ENCODE peak calls at places on chromosomes 7 and 10, in six cellular contexts. T is lower leg skin, K is tibial nerve, B is esophagus squamous epithelium, C is A549, R is heart left ventricle. Z is an unnamed sample.
A peak's percentile ranks its signal among the peaks of the same experiment; 100 is the strongest.

GRCh38 chr10:79390551-79391229 is 43.4 kb downstream of the PPIF start:
- DNase-seq in T (no peak), K (no peak), B (no peak), C (no peak), R (peak; percentile 38), Z (peak; percentile 74)

GRCh38 chr10:124622866-124623536 is 121.2 kb downstream of the FAM53B start:
- DNase-seq in T (no peak), K (no peak), B (no peak), C (no peak), R (no peak), Z (no peak)

GRCh38 chr7:49418964-49419363 is 354.5 kb upstream of the VWC2 start:
- DNase-seq in T (no peak), K (no peak), B (no peak), C (no peak), R (no peak), Z (no peak)

GRCh38 chr7:99380823-99381663 is 6.5 kb downstream of the ARPC1B start:
- DNase-seq in T (peak; percentile 42), K (no peak), B (peak; percentile 55), C (no peak), R (no peak), Z (peak; percentile 94)

GRCh38 chr7:83882551-83882950 is 233.6 kb upstream of the SEMA3E start:
- DNase-seq in T (no peak), K (no peak), B (no peak), C (no peak), R (no peak), Z (no peak)

GRCh38 chr10:110985497-110986270 is 66.3 kb downstream of the SHOC2 start:
- DNase-seq in T (no peak), K (no peak), B (no peak), C (no peak), R (no peak), Z (no peak)

GRCh38 chr7:102840404-102840803 is 72.4 kb upstream of the LRRC17 start:
- DNase-seq in T (no peak), K (no peak), B (no peak), C (peak; percentile 37), R (no peak), Z (no peak)

GRCh38 chr7:123718773-123719480 is 29.9 kb downstream of the WASL start:
- DNase-seq in T (no peak), K (no peak), B (no peak), C (no peak), R (no peak), Z (no peak)

GRCh38 chr10:111023060-111023459 is 53.8 kb upstream of the ADRA2A start:
- DNase-seq in T (no peak), K (no peak), B (no peak), C (no peak), R (no peak), Z (no peak)

GRCh38 chr10:1382711-1383110 is 326.5 kb downstream of the WDR37 start:
- DNase-seq in T (no peak), K (no peak), B (no peak), C (no peak), R (no peak), Z (peak; percentile 51)

DNA sequence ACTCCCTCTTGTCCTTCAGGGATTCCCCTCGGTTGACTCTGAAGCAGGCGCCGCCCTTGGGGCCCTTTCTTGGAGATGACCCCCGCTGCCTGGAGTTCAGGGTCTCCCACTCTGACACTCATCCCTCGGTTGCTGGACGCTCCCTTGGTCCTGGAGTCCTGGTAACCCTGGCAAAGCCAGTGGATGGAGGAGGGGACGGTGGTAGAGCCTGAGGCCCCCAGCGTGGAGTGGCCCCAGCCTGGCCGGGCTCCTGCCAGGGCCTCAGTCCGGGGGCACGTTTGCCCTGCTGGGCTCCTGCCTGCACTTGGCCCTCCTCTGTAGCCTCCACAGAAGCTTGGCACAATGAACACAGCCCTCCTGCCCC is 9.3 kb upstream of the CAMK2B start:
- DNase-seq in T (no peak), K (no peak), B (no peak), C (no peak), R (no peak), Z (no peak)
- TF ChIP-seq POLR2A in T (no peak), K (no peak), B (no peak), C (no peak), R (no peak), Z (no peak)

GRCh38 chr7:119943932-119944600 is 328.9 kb upstream of the KCND2 start:
- DNase-seq in T (no peak), K (no peak), B (no peak), C (no peak), R (no peak), Z (no peak)

GRCh38 chr7:119949053-119949452 is 323.9 kb upstream of the KCND2 start:
- DNase-seq in T (no peak), K (no peak), B (no peak), C (no peak), R (no peak), Z (peak; percentile 29)

GRCh38 chr7:119945822-119946221 is 327.2 kb upstream of the KCND2 start:
- DNase-seq in T (no peak), K (no peak), B (no peak), C (no peak), R (no peak), Z (no peak)

GRCh38 chr7:119944601-119944972 is 328.4 kb upstream of the KCND2 start:
- DNase-seq in T (no peak), K (no peak), B (no peak), C (no peak), R (no peak), Z (no peak)
- TF ChIP-seq CTCF in T (no peak), K (no peak), B (no peak), C (no peak), R (no peak), Z (no peak)

GRCh38 chr7:25117226-25118047 is 7.6 kb downstream of the CYCS start:
- DNase-seq in T (no peak), K (no peak), B (no peak), C (no peak), R (no peak), Z (no peak)
- TF ChIP-seq POLR2A in T (no peak), K (no peak), B (no peak), C (no peak), R (no peak), Z (no peak)

GRCh38 chr10:95336702-95337101 is 45.9 kb upstream of the PDLIM1 start:
- DNase-seq in T (no peak), K (no peak), B (no peak), C (no peak), R (no peak), Z (no peak)

GRCh38 chr10:95337354-95337753 is 46.6 kb upstream of the PDLIM1 start:
- DNase-seq in T (no peak), K (no peak), B (no peak), C (no peak), R (no peak), Z (no peak)

GRCh38 chr10:95335933-95336699 is 45.3 kb upstream of the PDLIM1 start:
- DNase-seq in T (no peak), K (no peak), B (no peak), C (no peak), R (no peak), Z (no peak)

GRCh38 chr10:95339863-95340262 is 49.1 kb upstream of the PDLIM1 start:
- DNase-seq in T (no peak), K (no peak), B (no peak), C (no peak), R (no peak), Z (no peak)

GRCh38 chr10:95337761-95338160 is 47.0 kb upstream of the PDLIM1 start:
- DNase-seq in T (no peak), K (no peak), B (no peak), C (no peak), R (no peak), Z (no peak)
- TF ChIP-seq CTCF in T (no peak), K (no peak), B (no peak), C (no peak), R (no peak), Z (no peak)

Z was measured in spleen.